ENCODE peak calls at places on chromosomes 12 and 14, in seven cellular contexts. G is CD8-positive, alpha-beta memory T cell; C is body of pancreas; Z is tibial artery; N is left lung; O is uterus; T is esophagus muscularis mucosa. F is an unnamed sample.

GRCh38 chr14:39673141-39674133 is 241.2 kb upstream of the FBXO33 start:
- DNase-seq in G (no peak), C (no peak), Z (no peak), N (no peak), O (no peak), T (no peak), F (no peak)

GRCh38 chr14:22112004-22112403 is 438.4 kb upstream of the OR4E1 start:
- DNase-seq in G (peak; percentile 17), C (no peak), Z (no peak), N (no peak), O (no peak), T (no peak), F (peak; percentile 12)

GRCh38 chr14:76948213-76948947 is 80.1 kb downstream of the IRF2BPL start:
- DNase-seq in G (no peak), C (no peak), Z (no peak), N (no peak), O (no peak), T (no peak), F (no peak)

GRCh38 chr12:94769746-94770396 is 119.5 kb upstream of the TMCC3 start:
- DNase-seq in G (no peak), C (no peak), Z (no peak), N (no peak), O (no peak), T (no peak), F (no peak)

GRCh38 chr14:70536830-70537229 is 2.0 kb upstream of the ADAM20 start:
- DNase-seq in G (no peak), C (no peak), Z (no peak), N (no peak), O (no peak), T (no peak), F (no peak)

GRCh38 chr14:72164420-72165150 is 232.4 kb downstream of the RGS6 start:
- DNase-seq in G (no peak), C (no peak), Z (no peak), N (no peak), O (no peak), T (no peak), F (no peak)

GRCh38 chr12:56838602-56839488 is 75.7 kb downstream of the HSD17B6 start:
- DNase-seq in G (no peak), C (no peak), Z (no peak), N (no peak), O (no peak), T (no peak), F (no peak)

GRCh38 chr12:56115329-56115728 is 1.1 kb upstream of the RPL41 start:
- DNase-seq in G (no peak), C (peak; percentile 42), Z (no peak), N (no peak), O (no peak), T (no peak), F (peak; percentile 64)

GRCh38 chr12:6961278-6961694 is 9.2 kb downstream of the PHB2 start:
- DNase-seq in G (peak; percentile 89), C (peak; percentile 66), Z (peak; percentile 84), N (peak; percentile 92), O (peak; percentile 81), T (no peak), F (peak; percentile 59)

GRCh38 chr14:55188686-55189295 is 2.6 kb downstream of the DLGAP5 start:
- DNase-seq in G (no peak), C (no peak), Z (no peak), N (no peak), O (no peak), T (no peak), F (no peak)

GRCh38 chr14:29926701-29927595 is 699 bp downstream of the PRKD1 start:
- DNase-seq in G (no peak), C (peak; percentile 69), Z (peak; percentile 73), N (peak; percentile 85), O (peak; percentile 55), T (no peak), F (peak; percentile 68)

GRCh38 chr12:80064951-80065350 is 34.4 kb upstream of the OTOGL start:
- DNase-seq in G (no peak), C (no peak), Z (no peak), N (no peak), O (no peak), T (no peak), F (no peak)

GRCh38 chr12:112751844-112752243 is 39.7 kb upstream of the RPH3A start:
- DNase-seq in G (no peak), C (no peak), Z (no peak), N (no peak), O (no peak), T (no peak), F (no peak)

DNA sequence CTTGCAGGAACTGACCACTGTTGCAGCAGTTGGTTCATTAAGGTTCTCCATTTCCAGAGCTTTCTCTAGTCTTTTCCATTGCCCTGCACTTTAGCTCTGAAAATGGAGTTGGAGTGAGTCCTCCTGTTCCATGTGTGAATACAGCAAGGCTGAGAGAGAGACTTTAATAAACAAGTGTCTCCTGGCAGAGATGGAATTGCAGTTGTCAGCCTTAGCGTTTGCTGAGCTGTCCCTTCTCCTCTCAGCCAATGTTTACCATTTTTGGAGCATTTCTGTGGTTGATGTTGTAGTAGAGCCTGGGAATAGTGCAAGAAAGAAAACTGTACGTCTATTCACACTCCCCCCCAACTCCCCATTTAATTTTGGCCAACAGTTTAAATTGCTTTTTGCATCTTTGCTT is 7.5 kb upstream of the MANSC4 start:
- DNase-seq in G (no peak), C (no peak), Z (no peak), N (no peak), O (no peak), T (no peak), F (no peak)
- H3K27ac ChIP-seq in G (no peak overlapping the region), C (no peak overlapping the region), Z (no peak overlapping the region), N (no peak overlapping the region), O (no peak overlapping the region), T (peak overlapping the region; percentile 51), F (no peak overlapping the region)

DNA sequence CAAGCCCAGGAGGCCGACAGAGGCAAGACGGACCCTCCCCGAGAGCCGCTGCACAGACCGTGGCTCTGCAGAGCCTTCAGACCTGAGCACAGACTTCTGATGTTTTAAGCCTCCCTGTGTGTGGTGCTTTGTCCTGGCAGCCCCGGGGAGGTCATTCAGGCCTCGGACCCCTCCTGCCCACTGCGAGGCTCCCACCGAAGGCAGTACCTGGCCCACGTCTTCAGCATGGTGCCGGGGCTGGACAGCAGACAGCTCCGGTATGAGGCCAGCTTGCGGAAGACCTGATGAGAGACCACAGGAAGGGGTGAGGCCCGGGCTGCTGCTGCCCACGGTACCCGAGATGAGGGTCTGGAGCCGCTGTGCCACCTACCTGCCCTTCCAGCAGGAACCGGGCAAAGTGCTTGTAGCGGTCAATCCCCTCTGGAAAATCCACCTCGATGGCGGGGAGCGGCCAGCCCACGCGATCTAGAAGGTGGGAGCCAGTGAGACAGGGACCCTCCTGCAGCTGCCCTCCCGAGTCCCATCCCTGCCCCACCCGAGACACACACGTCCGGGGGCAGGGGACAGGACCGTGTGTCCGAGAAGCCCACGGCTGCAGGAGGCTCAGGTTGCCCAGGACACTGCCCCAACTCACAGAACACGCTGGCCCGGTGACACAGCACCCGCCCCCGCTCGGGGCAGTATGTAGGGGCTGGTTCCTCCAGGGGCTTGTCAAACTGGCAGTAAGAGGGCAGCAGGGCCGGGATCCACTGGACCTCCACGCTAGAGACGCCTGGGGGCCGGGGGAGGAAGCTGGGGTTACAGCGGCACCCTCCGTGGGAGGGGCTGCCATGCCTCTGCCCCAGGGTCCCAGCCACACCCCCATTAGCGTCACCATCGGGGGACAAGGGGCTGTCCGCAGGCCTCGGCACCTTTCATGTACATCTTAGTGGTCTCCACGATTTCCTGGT is 35.6 kb upstream of the UBC start:
- DNase-seq in G (no peak), C (no peak), Z (no peak), N (peak; percentile 62), O (no peak), T (no peak), F (no peak)
- H3K36me3 ChIP-seq in G (peaks cover 11% of the 10 kb centered on the region), C (peaks cover 7% of the 10 kb centered on the region), Z (peaks cover 38% of the 10 kb centered on the region), N (no peaks in the 10 kb centered on the region), O (no peaks in the 10 kb centered on the region), T (peaks cover 85% of the 10 kb centered on the region), F (peaks cover 3% of the 10 kb centered on the region)

GRCh38 chr12:54525383-54525782 is 24.0 kb upstream of the PDE1B start:
- DNase-seq in G (no peak), C (no peak), Z (no peak), N (no peak), O (no peak), T (no peak), F (no peak)

GRCh38 chr12:54527631-54527929 is 21.8 kb upstream of the PDE1B start:
- DNase-seq in G (no peak), C (no peak), Z (no peak), N (no peak), O (no peak), T (no peak), F (no peak)

GRCh38 chr12:54523637-54524036 is 25.8 kb upstream of the PDE1B start:
- DNase-seq in G (no peak), C (no peak), Z (no peak), N (no peak), O (no peak), T (no peak), F (no peak)

GRCh38 chr12:54529581-54529980 is 19.8 kb upstream of the PDE1B start:
- DNase-seq in G (no peak), C (no peak), Z (no peak), N (no peak), O (no peak), T (no peak), F (no peak)

DNA sequence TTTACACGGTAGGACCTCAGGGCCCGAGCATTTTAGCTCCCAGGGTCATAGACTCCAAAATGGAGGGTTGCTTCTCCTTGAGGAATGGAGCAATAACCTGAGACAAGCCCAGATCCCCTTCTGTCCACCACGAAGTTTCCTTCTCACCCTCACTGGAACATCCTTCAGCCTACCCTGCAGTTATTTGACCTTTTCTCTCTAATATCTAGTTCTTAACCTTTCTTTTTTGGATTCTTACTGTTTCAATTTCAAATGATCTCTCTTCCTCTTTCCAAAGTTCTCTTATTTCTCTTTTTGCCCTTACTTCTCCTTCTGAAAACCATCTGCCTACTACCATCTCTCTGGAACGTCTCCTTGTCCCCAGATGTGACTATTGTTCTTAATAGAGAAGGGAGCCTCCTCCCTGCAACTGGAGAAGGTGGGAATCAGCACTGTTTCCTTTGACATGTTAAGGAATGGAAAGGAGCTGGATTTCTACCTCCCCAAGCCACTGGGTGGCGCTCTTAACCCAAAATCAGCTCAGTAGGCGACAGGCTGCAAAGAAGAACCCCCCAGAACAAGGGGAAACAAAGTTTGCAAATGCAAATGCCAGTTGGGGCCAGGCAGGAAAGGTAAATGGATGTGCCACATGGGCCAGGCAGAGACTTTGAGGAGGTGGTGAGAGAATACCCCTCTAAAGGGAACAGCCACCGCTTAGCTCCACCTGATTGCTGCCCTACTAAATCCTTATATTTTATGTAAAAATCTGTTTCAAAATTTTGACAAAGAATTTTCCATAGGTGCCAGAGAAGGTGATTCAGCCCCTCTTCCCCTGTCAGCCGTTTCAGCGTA is 22.4 kb upstream of the PDE1B start:
- DNase-seq in G (no peak), C (peak; percentile 15), Z (no peak), N (no peak), O (peak; percentile 23), T (no peak), F (peak; percentile 39)
- H3K27me3 ChIP-seq in G (no peaks in the 10 kb centered on the region), C (no peaks in the 10 kb centered on the region), Z (no peaks in the 10 kb centered on the region), N (no peaks in the 10 kb centered on the region), O (no peaks in the 10 kb centered on the region), T (no peaks in the 10 kb centered on the region), F (peaks cover 12% of the 10 kb centered on the region)

DNA sequence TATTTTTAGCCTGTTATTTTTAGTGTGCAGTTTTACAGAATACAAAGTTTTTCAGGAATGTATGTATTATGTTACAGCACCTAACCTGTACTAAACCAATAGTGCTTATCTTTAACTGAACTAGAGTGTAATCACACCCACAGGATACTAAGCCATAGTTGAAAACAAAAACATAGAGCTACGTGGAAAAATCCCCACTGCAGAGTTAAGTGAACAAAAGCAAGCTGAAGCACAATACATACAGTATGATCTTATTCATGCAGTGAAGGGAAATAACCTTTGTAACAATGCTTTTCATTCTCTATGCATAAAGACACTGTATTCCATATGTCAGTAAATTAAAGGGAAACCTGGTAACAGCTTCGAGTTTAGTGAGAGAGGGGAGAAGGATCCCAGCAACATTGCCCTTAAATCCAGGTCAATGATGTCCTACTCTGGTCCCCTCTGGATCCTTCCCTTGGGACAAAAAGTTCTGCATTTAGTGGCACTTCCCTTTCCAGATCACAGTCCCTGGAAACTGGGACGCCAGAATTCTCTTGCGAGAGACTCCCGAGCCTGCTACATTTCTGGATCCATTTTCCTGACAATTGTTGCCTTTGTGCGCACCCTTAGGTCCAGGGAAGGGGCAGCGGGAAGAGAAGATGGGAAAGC is 121.3 kb upstream of the CCND2 start:
- DNase-seq in G (no peak), C (no peak), Z (no peak), N (no peak), O (no peak), T (no peak), F (no peak)
- H3K27ac ChIP-seq in G (no peak overlapping the region), C (no peak overlapping the region), Z (no peak overlapping the region), N (peak overlapping the region; percentile 74), O (no peak overlapping the region), T (no peak overlapping the region), F (no peak overlapping the region)

F was measured in SJCRH30.